ENCODE peak calls at places on chromosomes 11 and 22, in six cellular contexts. One of them, this sample, is unnamed.

GRCh38 chr22:44645083-44645482 is 56.9 kb upstream of the PRR5 start:
- DNase-seq in smooth muscle cell of the brain vasculature: no peak
- DNase-seq in AG08395: no peak
- DNase-seq in RPMI7951: no peak
- DNase-seq in heart left ventricle: no peak
- DNase-seq in EL: no peak
- DNase-seq in this sample: no peak

GRCh38 chr11:79762271-79762935 is 321.6 kb upstream of the TENM4 start:
- DNase-seq in heart left ventricle: no peak
- DNase-seq in EL: no peak
- DNase-seq in AG08395: no peak
- DNase-seq in RPMI7951: peak; percentile 11
- DNase-seq in smooth muscle cell of the brain vasculature: no peak
- DNase-seq in this sample: no peak

GRCh38 chr11:130773436-130773835 is 142.8 kb downstream of the SNX19 start:
- DNase-seq in smooth muscle cell of the brain vasculature: no peak
- DNase-seq in heart left ventricle: no peak
- DNase-seq in AG08395: no peak
- DNase-seq in EL: no peak
- DNase-seq in RPMI7951: no peak
- DNase-seq in this sample: no peak

GRCh38 chr11:10800292-10800691 is 8.4 kb downstream of the EIF4G2 start:
- DNase-seq in EL: no peak
- DNase-seq in AG08395: no peak
- DNase-seq in smooth muscle cell of the brain vasculature: no peak
- DNase-seq in RPMI7951: no peak
- DNase-seq in heart left ventricle: no peak
- DNase-seq in this sample: no peak

GRCh38 chr22:41902932-41903421 is 11.9 kb downstream of the SHISA8 start:
- DNase-seq in heart left ventricle: peak; percentile 71
- DNase-seq in EL: no peak
- DNase-seq in smooth muscle cell of the brain vasculature: no peak
- DNase-seq in RPMI7951: no peak
- DNase-seq in AG08395: no peak
- DNase-seq in this sample: no peak

GRCh38 chr11:82980292-82980691 is 78.8 kb downstream of the DDIAS start:
- DNase-seq in EL: peak; percentile 92
- DNase-seq in heart left ventricle: no peak
- DNase-seq in AG08395: peak; percentile 77
- DNase-seq in RPMI7951: peak; percentile 71
- DNase-seq in smooth muscle cell of the brain vasculature: no peak
- DNase-seq in this sample: no peak

GRCh38 chr11:74466916-74467885 is at the start of gene KCNE3:
- DNase-seq in RPMI7951: peak; percentile 60
- DNase-seq in heart left ventricle: peak; percentile 59
- DNase-seq in AG08395: peak; percentile 49
- DNase-seq in smooth muscle cell of the brain vasculature: peak; percentile 29
- DNase-seq in EL: peak; percentile 22
- DNase-seq in this sample: no peak

GRCh38 chr22:20551805-20552449 is 44.5 kb downstream of the MED15 start:
- DNase-seq in smooth muscle cell of the brain vasculature: no peak
- DNase-seq in EL: no peak
- DNase-seq in AG08395: no peak
- DNase-seq in heart left ventricle: peak; percentile 40
- DNase-seq in RPMI7951: no peak
- DNase-seq in this sample: no peak

GRCh38 chr11:121445071-121445768 is 6.9 kb upstream of the SORL1 start:
- DNase-seq in smooth muscle cell of the brain vasculature: no peak
- DNase-seq in RPMI7951: no peak
- DNase-seq in EL: no peak
- DNase-seq in heart left ventricle: no peak
- DNase-seq in AG08395: no peak
- DNase-seq in this sample: no peak

GRCh38 chr11:97367406-97368083 is 977.7 kb downstream of the JRKL start:
- DNase-seq in AG08395: no peak
- DNase-seq in RPMI7951: peak; percentile 52
- DNase-seq in smooth muscle cell of the brain vasculature: no peak
- DNase-seq in EL: no peak
- DNase-seq in heart left ventricle: no peak
- DNase-seq in this sample: no peak

GRCh38 chr22:21952586-21953571 is at the start of gene PPM1F:
- DNase-seq in smooth muscle cell of the brain vasculature: peak; percentile 49
- DNase-seq in EL: peak; percentile 79
- DNase-seq in AG08395: peak; percentile 97
- DNase-seq in heart left ventricle: peak; percentile 90
- DNase-seq in RPMI7951: peak; percentile 64
- DNase-seq in this sample: peak; percentile 82

GRCh38 chr11:68956142-68956541 is 24.6 kb downstream of the MRGPRD start:
- DNase-seq in smooth muscle cell of the brain vasculature: no peak
- DNase-seq in RPMI7951: no peak
- DNase-seq in EL: no peak
- DNase-seq in AG08395: no peak
- DNase-seq in heart left ventricle: no peak
- DNase-seq in this sample: peak; percentile 20

GRCh38 chr11:70524096-70524922 is 126.0 kb downstream of the CTTN start:
- DNase-seq in AG08395: peak; percentile 33
- DNase-seq in smooth muscle cell of the brain vasculature: no peak
- DNase-seq in RPMI7951: no peak
- DNase-seq in EL: no peak
- DNase-seq in heart left ventricle: no peak
- DNase-seq in this sample: no peak

GRCh38 chr11:70033711-70034070 is 44.4 kb upstream of the ANO1 start:
- DNase-seq in AG08395: no peak
- DNase-seq in RPMI7951: no peak
- DNase-seq in smooth muscle cell of the brain vasculature: no peak
- DNase-seq in EL: no peak
- DNase-seq in heart left ventricle: no peak
- DNase-seq in this sample: no peak

This sample was measured in stimulated activated naive B cell treated with anti-CD40 and anti-IgM and Interleukin-4, amounts not matched to agents 10 μg/mL and 1 μg/mL and 100 μg/mL, for 72 hours.